ENCODE peak calls at places on chromosomes 4 and X, in nine cellular contexts. A, C, X, Z, V, O, R, B and H are unnamed samples.

GRCh38 chrX:71579990-71580380 is 1.7 kb downstream of the GCNA start:
- DNase-seq in A (no peak), R (no peak), X (no peak), C (no peak), O (no peak), Z (no peak), B (no peak), V (no peak), H (no peak)

GRCh38 chr4:120709986-120710385 is 212.5 kb downstream of the PRDM5 start:
- DNase-seq in R (no peak), X (no peak), C (peak), O (no peak), B (no peak), A (no peak), Z (no peak), V (no peak), H (no peak)

GRCh38 chrX:132023117-132023895 is at the start of gene STK26:
- DNase-seq in Z (peak), V (peak), O (peak), A (peak), C (peak), R (peak), X (peak), B (peak), H (peak)

GRCh38 chr4:27318740-27319139 is 458.1 kb downstream of the STIM2 start:
- DNase-seq in C (peak), R (no peak), B (no peak), X (peak), Z (peak), A (no peak), O (no peak), V (peak), H (no peak)

GRCh38 chr4:48557478-48557877 is 67.4 kb downstream of the ZAR1 start:
- DNase-seq in A (no peak), X (no peak), V (no peak), C (no peak), R (no peak), B (no peak), O (no peak), Z (peak), H (no peak)

GRCh38 chr4:24219171-24219570 is 329.3 kb upstream of the PPARGC1A start:
- DNase-seq in A (no peak), R (no peak), B (no peak), V (no peak), X (no peak), C (no peak), Z (no peak), O (no peak), H (no peak)

GRCh38 chr4:15043226-15043625 is 40.9 kb downstream of the CPEB2 start:
- DNase-seq in O (no peak), Z (peak), A (no peak), R (no peak), X (peak), C (no peak), B (no peak), V (peak), H (no peak)

GRCh38 chr4:188463909-188464308 is 324.7 kb downstream of the TRIML1 start:
- DNase-seq in O (no peak), X (no peak), B (no peak), V (no peak), R (no peak), Z (no peak), C (no peak), A (no peak), H (no peak)

GRCh38 chr4:183571350-183572076 is 66.7 kb downstream of the ING2 start:
- DNase-seq in C (peak), O (no peak), B (no peak), R (no peak), Z (no peak), V (peak), A (no peak), X (no peak), H (no peak)

GRCh38 chrX:115499112-115499805 is 61.7 kb upstream of the PLS3 start:
- DNase-seq in V (peak), R (no peak), O (no peak), C (no peak), X (no peak), B (no peak), A (no peak), Z (no peak), H (no peak)

GRCh38 chr4:122548886-122549630 is 71.8 kb downstream of the IL21 start:
- DNase-seq in V (no peak), Z (no peak), R (no peak), C (no peak), O (no peak), X (no peak), A (no peak), B (no peak), H (no peak)

GRCh38 chr4:130422255-130422654 is 1326.3 kb downstream of the C4orf33 start:
- DNase-seq in V (no peak), C (no peak), X (no peak), A (no peak), R (no peak), B (no peak), Z (no peak), O (no peak), H (no peak)

GRCh38 chrX:70043685-70044084 is 6.1 kb downstream of the AWAT2 start:
- DNase-seq in O (no peak), X (no peak), R (no peak), A (no peak), Z (no peak), B (no peak), C (no peak), V (no peak), H (no peak)

GRCh38 chrX:101550362-101550761 is at the start of gene ARMCX1:
- DNase-seq in Z (peak), O (no peak), A (peak), X (peak), V (peak), R (peak), B (no peak), C (peak), H (no peak)

GRCh38 chr4:36285784-36286480 is 4.5 kb downstream of the DTHD1 start:
- DNase-seq in B (peak), A (no peak), Z (no peak), R (no peak), O (peak), C (peak), X (no peak), V (no peak), H (peak)